ENCODE peak calls at places on chromosomes 3 and 15, in seven cellular contexts. P is fibroblast of lung, L is cardiac muscle cell, H is GM23338, C is stomach, F is tibial artery, N is right atrium auricular region. T is an unnamed sample.

GRCh38 chr3:143442761-143443477 is 323.3 kb downstream of the CHST2 start:
- DNase-seq in P (peak; percentile 58), L (no peak), H (no peak), C (no peak), F (no peak), N (no peak), T (no peak)

GRCh38 chr3:56197259-56197965 is 270.9 kb downstream of the ERC2 start:
- DNase-seq in P (no peak), L (peak; percentile 54), H (no peak), C (no peak), F (no peak), N (no peak), T (no peak)

GRCh38 chr3:40042752-40043443 is 233.5 kb downstream of the MYRIP start:
- DNase-seq in P (peak; percentile 44), L (no peak), H (no peak), C (no peak), F (no peak), N (no peak), T (no peak)

GRCh38 chr15:64305261-64305660 is 50.7 kb downstream of the CSNK1G1 start:
- DNase-seq in P (no peak), L (no peak), H (peak; percentile 27), C (no peak), F (no peak), N (no peak), T (no peak)

GRCh38 chr3:130905551-130905950 is 11.7 kb downstream of the ATP2C1 start:
- DNase-seq in P (no peak), L (peak; percentile 83), H (no peak), C (no peak), F (no peak), N (no peak), T (no peak)

GRCh38 chr3:30662836-30663235 is 56.4 kb downstream of the TGFBR2 start:
- DNase-seq in P (no peak), L (no peak), H (no peak), C (no peak), F (no peak), N (no peak), T (no peak)

GRCh38 chr3:47441796-47442551 is 33.8 kb downstream of the SCAP start:
- DNase-seq in P (no peak), L (no peak), H (no peak), C (no peak), F (no peak), N (no peak), T (no peak)

GRCh38 chr15:58934521-58934920 is 1.0 kb upstream of the SLTM start:
- DNase-seq in P (no peak), L (no peak), H (peak; percentile 5), C (no peak), F (no peak), N (no peak), T (no peak)

GRCh38 chr3:49295489-49296058 is 18.5 kb upstream of the C3orf62 start:
- DNase-seq in P (peak; percentile 20), L (peak; percentile 48), H (peak; percentile 60), C (no peak), F (no peak), N (no peak), T (peak; percentile 12)

GRCh38 chr3:161510510-161511260 is 14.1 kb downstream of the OTOL1 start:
- DNase-seq in P (no peak), L (no peak), H (no peak), C (no peak), F (no peak), N (no peak), T (no peak)

GRCh38 chr3:69239063-69239462 is 116.7 kb upstream of the LMOD3 start:
- DNase-seq in P (no peak), L (peak; percentile 2), H (peak; percentile 50), C (no peak), F (no peak), N (no peak), T (no peak)

GRCh38 chr3:115790759-115791158 is 167.4 kb downstream of the GAP43 start:
- DNase-seq in P (peak; percentile 100), L (peak; percentile 90), H (no peak), C (no peak), F (no peak), N (no peak), T (no peak)

GRCh38 chr15:92879949-92880725 is 20.0 kb upstream of the CHD2 start:
- DNase-seq in P (no peak), L (no peak), H (no peak), C (no peak), F (no peak), N (no peak), T (peak; percentile 52)

GRCh38 chr3:127406309-127407025 is 118.6 kb upstream of the PRR20G start:
- DNase-seq in P (peak; percentile 1), L (peak; percentile 11), H (peak; percentile 50), C (peak; percentile 28), F (no peak), N (no peak), T (no peak)

GRCh38 chr3:48367201-48367600 is 4.8 kb upstream of the FBXW12 start:
- DNase-seq in P (no peak), L (peak; percentile 12), H (peak; percentile 19), C (peak; percentile 31), F (no peak), N (no peak), T (no peak)

GRCh38 chr15:66692808-66693596 is 9.0 kb upstream of the SMAD6 start:
- DNase-seq in P (no peak), L (no peak), H (no peak), C (no peak), F (no peak), N (no peak), T (peak; percentile 14)

GRCh38 chr3:169430687-169431404 is 232.7 kb downstream of the MECOM start:
- DNase-seq in P (peak; percentile 70), L (peak; percentile 85), H (no peak), C (peak; percentile 60), F (no peak), N (no peak), T (no peak)

DNA sequence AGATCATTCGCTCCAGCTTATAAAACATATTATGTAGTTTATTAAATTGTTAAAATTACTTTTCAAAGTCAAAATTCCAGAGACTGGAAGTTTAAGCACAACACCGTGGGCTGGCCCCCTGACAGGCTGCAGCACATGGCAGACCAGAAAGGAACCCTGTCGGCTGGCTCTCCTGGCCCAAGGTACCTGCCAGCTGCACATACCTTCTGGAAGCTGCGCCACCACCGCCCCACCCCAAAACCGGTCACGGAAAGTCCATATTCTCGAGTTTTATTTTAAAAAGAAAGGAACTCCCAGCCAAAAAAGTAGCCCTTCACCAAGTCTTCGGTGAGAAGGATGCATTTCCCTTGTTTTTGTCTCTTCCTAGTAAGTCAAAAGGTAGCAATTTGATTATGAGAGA is 94.6 kb downstream of the FOXP1 start:
- DNase-seq in P (no peak), L (no peak), H (no peak), C (no peak), F (no peak), N (no peak), T (no peak)
- H3K4me1 ChIP-seq in P (no peaks in the 10 kb centered on the region), L (no peaks in the 10 kb centered on the region), H (peaks cover 11% of the 10 kb centered on the region), C (peaks cover 18% of the 10 kb centered on the region), F (no peaks in the 10 kb centered on the region), N (no peaks in the 10 kb centered on the region), T (peaks cover 87% of the 10 kb centered on the region)

GRCh38 chr3:128725547-128725931 is 444 bp upstream of the RAB7A start:
- DNase-seq in P (no peak), L (no peak), H (no peak), C (no peak), F (no peak), N (no peak), T (no peak)
- H3K4me3 ChIP-seq in P (no peak overlapping the region), L (no peak overlapping the region), H (peak overlapping the region; percentile 92), C (peak overlapping the region; percentile 76), F (peak overlapping the region; percentile 93), N (no peak overlapping the region), T (peak overlapping the region; percentile 91)

GRCh38 chr15:28179270-28179669 is 80.2 kb upstream of the OCA2 start:
- DNase-seq in P (no peak), L (no peak), H (no peak), C (no peak), F (no peak), N (no peak), T (no peak)
- H3K27ac ChIP-seq in P (no peak overlapping the region), L (no peak overlapping the region), H (no peak overlapping the region), C (no peak overlapping the region), F (no peak overlapping the region), N (no peak overlapping the region), T (no peak overlapping the region)

GRCh38 chr15:70474367-70474681 is 289.0 kb downstream of the UACA start:
- DNase-seq in P (no peak), L (no peak), H (no peak), C (no peak), F (no peak), N (no peak), T (no peak)
- H3K4me1 ChIP-seq in P (peaks cover 10% of the 10 kb centered on the region), L (no peaks in the 10 kb centered on the region), H (no peaks in the 10 kb centered on the region), C (peaks cover 49% of the 10 kb centered on the region), F (peaks cover 23% of the 10 kb centered on the region), N (no peaks in the 10 kb centered on the region), T (peaks cover 33% of the 10 kb centered on the region)

GRCh38 chr3:51390600-51391074 is 448 bp upstream of the RBM15B start:
- DNase-seq in P (no peak), L (no peak), H (peak; percentile 96), C (no peak), F (no peak), N (no peak), T (no peak)

GRCh38 chr3:51391075-51391565 is at the start of gene RBM15B:
- DNase-seq in P (peak; percentile 95), L (peak; percentile 98), H (no peak), C (peak; percentile 98), F (peak; percentile 97), N (peak; percentile 97), T (peak; percentile 98)

GRCh38 chr3:51390186-51390585 is 899 bp upstream of the RBM15B start:
- DNase-seq in P (no peak), L (no peak), H (no peak), C (no peak), F (no peak), N (no peak), T (no peak)

GRCh38 chr3:51388286-51389029 is 2.6 kb upstream of the RBM15B start:
- DNase-seq in P (no peak), L (no peak), H (peak; percentile 54), C (peak; percentile 41), F (no peak), N (no peak), T (no peak)

GRCh38 chr3:51389423-51390183 is 1.5 kb upstream of the RBM15B start:
- DNase-seq in P (peak; percentile 48), L (peak; percentile 65), H (peak; percentile 85), C (peak; percentile 64), F (peak; percentile 40), N (peak; percentile 59), T (peak; percentile 73)
- H3K4me3 ChIP-seq in P (no peak overlapping the region), L (no peak overlapping the region), H (no peak overlapping the region), C (no peak overlapping the region), F (no peak overlapping the region), N (no peak overlapping the region), T (peak overlapping the region; percentile 56)

GRCh38 chr3:32484437-32484836 is 18.2 kb downstream of the CMTM6 start:
- DNase-seq in P (no peak), L (no peak), H (no peak), C (no peak), F (no peak), N (no peak), T (no peak)
- H3K27ac ChIP-seq in P (no peak overlapping the region), L (no peak overlapping the region), H (no peak overlapping the region), C (no peak overlapping the region), F (no peak overlapping the region), N (no peak overlapping the region), T (no peak overlapping the region)

GRCh38 chr3:172153335-172153861 is 114.0 kb downstream of the FNDC3B start:
- DNase-seq in P (peak; percentile 100), L (peak; percentile 99), H (no peak), C (peak; percentile 92), F (peak; percentile 98), N (peak; percentile 96), T (no peak)
- H3K4me1 ChIP-seq in P (peaks cover 22% of the 10 kb centered on the region), L (peaks cover 46% of the 10 kb centered on the region), H (peaks cover 75% of the 10 kb centered on the region), C (peaks cover 86% of the 10 kb centered on the region), F (peaks cover 70% of the 10 kb centered on the region), N (no peaks in the 10 kb centered on the region), T (peaks cover 18% of the 10 kb centered on the region)